ENCODE peak calls at places on chromosome 6, in eight cellular contexts. C is colonic mucosa, B is right atrium auricular region, Y is Peyer's patch, R is cardiac fibroblast, K is fibroblast of villous mesenchyme, G is ovary, V is spleen. O is an unnamed sample.
A peak's percentile ranks its signal among the peaks of the same experiment; 100 is the strongest.

GRCh38 chr6:157610451-157610999 is 212.5 kb upstream of the SNX9 start:
- DNase-seq in C (no peak), B (no peak), Y (no peak), R (no peak), K (no peak), G (no peak), V (no peak), O (no peak)

GRCh38 chr6:56911847-56912246 is 43.1 kb upstream of the BEND6 start:
- DNase-seq in C (no peak), B (no peak), Y (no peak), R (peak; percentile 76), K (peak; percentile 61), G (no peak), V (no peak), O (no peak)

GRCh38 chr6:20335872-20336271 is 65.8 kb upstream of the E2F3 start:
- DNase-seq in C (no peak), B (no peak), Y (no peak), R (no peak), K (peak; percentile 43), G (no peak), V (no peak), O (no peak)

GRCh38 chr6:18477301-18477941 is 90.3 kb downstream of the RNF144B start:
- DNase-seq in C (no peak), B (no peak), Y (no peak), R (peak; percentile 45), K (no peak), G (no peak), V (no peak), O (peak; percentile 79)

GRCh38 chr6:17083397-17083796 is 18.5 kb upstream of the STMND1 start:
- DNase-seq in C (no peak), B (no peak), Y (no peak), R (no peak), K (no peak), G (no peak), V (no peak), O (no peak)

GRCh38 chr6:89999154-89999553 is 104.9 kb downstream of the GJA10 start:
- DNase-seq in C (peak; percentile 85), B (peak; percentile 68), Y (peak; percentile 69), R (no peak), K (no peak), G (peak; percentile 24), V (no peak), O (peak; percentile 84)

GRCh38 chr6:10505529-10505928 is 15.6 kb upstream of the GCNT2 start:
- DNase-seq in C (no peak), B (no peak), Y (no peak), R (no peak), K (no peak), G (no peak), V (no peak), O (no peak)

GRCh38 chr6:80771941-80772340 is 665.5 kb downstream of the BCKDHB start:
- DNase-seq in C (no peak), B (no peak), Y (no peak), R (peak; percentile 57), K (peak; percentile 23), G (no peak), V (no peak), O (no peak)

GRCh38 chr6:9316831-9317230 is 881.5 kb upstream of the SLC35B3 start:
- DNase-seq in C (no peak), B (no peak), Y (no peak), R (no peak), K (no peak), G (no peak), V (no peak), O (no peak)

GRCh38 chr6:21402368-21402767 is 191.2 kb upstream of the SOX4 start:
- DNase-seq in C (no peak), B (no peak), Y (no peak), R (peak; percentile 58), K (peak; percentile 80), G (peak; percentile 80), V (no peak), O (no peak)

GRCh38 chr6:135750081-135750480 is 101.4 kb upstream of the PDE7B start:
- DNase-seq in C (no peak), B (no peak), Y (no peak), R (peak; percentile 70), K (no peak), G (no peak), V (no peak), O (no peak)

GRCh38 chr6:17207281-17207680 is 73.9 kb upstream of the RBM24 start:
- DNase-seq in C (no peak), B (no peak), Y (no peak), R (no peak), K (no peak), G (no peak), V (no peak), O (no peak)

GRCh38 chr6:155493694-155494143 is 38.1 kb upstream of the NOX3 start:
- DNase-seq in C (peak; percentile 28), B (peak; percentile 82), Y (no peak), R (peak; percentile 100), K (peak; percentile 99), G (peak; percentile 69), V (no peak), O (peak; percentile 96)

GRCh38 chr6:157726892-157727628 is 96.0 kb upstream of the SNX9 start:
- DNase-seq in C (no peak), B (peak; percentile 70), Y (no peak), R (no peak), K (no peak), G (peak; percentile 76), V (no peak), O (no peak)

GRCh38 chr6:9745476-9745875 is 669.4 kb downstream of the TFAP2A start:
- DNase-seq in C (no peak), B (no peak), Y (no peak), R (no peak), K (peak; percentile 7), G (no peak), V (no peak), O (no peak)

GRCh38 chr6:15299430-15300131 is 53.7 kb downstream of the JARID2 start:
- DNase-seq in C (no peak), B (peak; percentile 78), Y (no peak), R (peak; percentile 57), K (peak; percentile 85), G (peak; percentile 69), V (peak; percentile 91), O (no peak)

GRCh38 chr6:40894962-40895799 is 143.8 kb downstream of the UNC5CL start:
- DNase-seq in C (peak; percentile 63), B (no peak), Y (peak; percentile 71), R (peak; percentile 53), K (peak; percentile 51), G (peak; percentile 57), V (no peak), O (no peak)

GRCh38 chr6:140445474-140446004 is 1071.1 kb upstream of the CITED2 start:
- DNase-seq in C (no peak), B (no peak), Y (no peak), R (peak; percentile 83), K (peak; percentile 32), G (no peak), V (no peak), O (no peak)

GRCh38 chr6:61887425-61887824 is 398.6 kb downstream of the KHDRBS2 start:
- DNase-seq in C (no peak), B (no peak), Y (no peak), R (no peak), K (peak; percentile 1), G (no peak), V (no peak), O (no peak)

GRCh38 chr6:138088307-138088744 is 18.9 kb downstream of the PERP start:
- DNase-seq in C (peak; percentile 45), B (no peak), Y (no peak), R (peak; percentile 79), K (peak; percentile 87), G (no peak), V (no peak), O (peak; percentile 92)

DNA sequence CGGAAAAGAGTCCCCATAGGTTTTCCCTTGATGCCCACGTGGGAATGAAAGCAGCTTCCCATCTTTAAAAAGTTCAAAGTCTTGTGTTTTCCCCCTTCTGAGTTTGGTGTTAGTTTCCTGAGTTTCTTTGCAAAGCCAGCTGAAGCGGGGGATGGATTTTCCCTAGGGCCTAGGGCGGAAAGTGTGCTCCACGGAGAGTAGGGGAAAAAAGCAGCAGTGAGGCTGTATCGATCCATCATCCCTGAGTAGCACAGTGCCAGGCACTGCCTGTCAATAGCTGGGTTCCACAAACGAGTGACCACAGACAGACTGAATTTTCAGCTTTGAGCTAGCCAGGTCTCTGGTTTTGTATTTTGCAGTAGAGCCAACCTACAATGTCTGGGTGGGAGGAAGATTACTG is 1.4 kb downstream of the DAAM2 start:
- DNase-seq in C (no peak), B (no peak), Y (no peak), R (no peak), K (no peak), G (no peak), V (no peak), O (no peak)
- H3K4me3 ChIP-seq in C (peak overlapping the region; percentile 42), B (peak overlapping the region; percentile 70), Y (peak overlapping the region; percentile 57), R (peak overlapping the region; percentile 62), K (no peak overlapping the region), G (peak overlapping the region; percentile 64), V (no peak overlapping the region), O (no peak overlapping the region)

DNA sequence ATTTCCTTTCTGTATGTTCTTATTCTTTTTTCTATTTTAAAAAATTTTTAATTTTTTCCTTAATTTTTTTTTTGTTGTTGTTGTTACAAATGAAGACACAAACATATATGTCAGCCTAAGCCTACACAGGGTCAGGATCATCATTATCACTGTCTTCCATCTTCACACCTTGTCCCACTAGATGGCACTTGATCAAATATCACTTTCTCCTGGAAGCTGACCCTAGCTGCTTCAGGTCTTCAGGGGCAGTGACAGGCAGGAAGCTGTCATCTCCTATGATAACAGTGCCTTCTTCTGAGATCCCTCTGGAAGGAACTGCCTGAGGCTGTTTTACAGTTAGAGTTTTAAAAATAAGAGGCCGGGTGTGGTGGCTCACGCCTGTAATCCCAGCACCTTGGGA is 70.2 kb upstream of the EEF1E1 start:
- DNase-seq in C (no peak), B (no peak), Y (no peak), R (no peak), K (no peak), G (no peak), V (no peak), O (no peak)
- TF ChIP-seq CTCF in C (no peak), B (no peak), Y (no peak), R (no peak), K (no peak), G (no peak), V (no peak), O (peak; percentile 31)

GRCh38 chr6:1958257-1958656 is 287.1 kb downstream of the GMDS start:
- DNase-seq in C (no peak), B (no peak), Y (no peak), R (no peak), K (no peak), G (no peak), V (no peak), O (no peak)
- H3K4me3 ChIP-seq in C (no peak overlapping the region), B (no peak overlapping the region), Y (no peak overlapping the region), R (no peak overlapping the region), K (no peak overlapping the region), G (no peak overlapping the region), V (no peak overlapping the region), O (no peak overlapping the region)

GRCh38 chr6:100176321-100176950 is 182.4 kb upstream of the MCHR2 start:
- DNase-seq in C (no peak), B (no peak), Y (no peak), R (peak; percentile 76), K (peak; percentile 62), G (no peak), V (no peak), O (no peak)
- TF ChIP-seq CTCF in C (no peak), B (peak; percentile 42), Y (no peak), R (peak; percentile 52), K (peak; percentile 50), G (no peak), V (no peak), O (peak; percentile 67)